ENCODE peak calls at places on chromosomes 16 and 17, in eight cellular contexts. D is cortex of kidney; M is stimulated activated CD8-positive, alpha-beta memory T cell treated with anti-CD3 and anti-CD28 coated beads, Interleukin-15, amount 100 ng/mL, for 24 hours; V is fibroblast of mammary gland; W is C1 segment of cervical spinal cord; I is AG08395; T is activated CD8-positive, alpha-beta memory T cell treated with anti-CD3 and anti-CD28 coated beads for 48 hours; Y is ascending aorta. O is an unnamed sample.

GRCh38 chr17:50627782-50628601 is 6.7 kb upstream of the ABCC3 start:
- DNase-seq in M (no peak), W (no peak), Y (no peak), T (no peak), V (no peak), D (no peak), I (no peak), O (no peak)

GRCh38 chr17:1690544-1691221 is 6.0 kb upstream of the PRPF8 start:
- DNase-seq in M (no peak), T (no peak), Y (no peak), D (no peak), V (no peak), W (no peak), I (no peak), O (no peak)

GRCh38 chr17:79045830-79046500 is 22.0 kb downstream of the C1QTNF1 start:
- DNase-seq in D (no peak), Y (peak), I (peak), V (peak), T (peak), W (peak), M (peak), O (peak)

GRCh38 chr17:35786941-35787432 is 8.5 kb downstream of the MMP28 start:
- DNase-seq in D (no peak), M (no peak), W (no peak), V (peak), Y (no peak), T (no peak), I (no peak), O (no peak)

GRCh38 chr16:3035972-3036725 is 595 bp downstream of the BICDL2 start:
- DNase-seq in V (no peak), T (no peak), I (no peak), D (no peak), M (no peak), W (no peak), Y (no peak), O (no peak)

GRCh38 chr16:88703486-88704309 is 2.5 kb downstream of the RNF166 start:
- DNase-seq in V (no peak), I (no peak), M (no peak), D (no peak), Y (no peak), T (peak), W (peak), O (peak)

GRCh38 chr16:2016407-2016922 is 3.1 kb upstream of the NPW start:
- DNase-seq in I (no peak), D (no peak), W (no peak), M (no peak), T (no peak), V (no peak), Y (no peak), O (no peak)

GRCh38 chr17:76868669-76869208 is 535 bp downstream of the MGAT5B start:
- DNase-seq in M (no peak), W (no peak), D (no peak), T (no peak), I (no peak), V (no peak), Y (no peak), O (no peak)

GRCh38 chr16:2081201-2081600 is 33.4 kb downstream of the TSC2 start:
- DNase-seq in I (no peak), W (no peak), V (no peak), D (no peak), M (no peak), Y (no peak), T (no peak), O (no peak)

GRCh38 chr16:4477966-4478365 is 1.8 kb downstream of the HMOX2 start:
- DNase-seq in M (no peak), W (no peak), Y (no peak), D (no peak), T (no peak), I (peak), V (peak), O (no peak)

GRCh38 chr16:72722552-72722951 is 325.4 kb downstream of the ZFHX3 start:
- DNase-seq in M (no peak), I (no peak), D (no peak), Y (no peak), V (no peak), W (peak), T (no peak), O (no peak)

GRCh38 chr17:43401293-43401692 is 2.5 kb downstream of the ARL4D start:
- DNase-seq in D (no peak), I (peak), M (no peak), T (no peak), V (peak), Y (peak), W (no peak), O (no peak)

GRCh38 chr16:81530296-81530721 is 85.7 kb downstream of the CMIP start:
- DNase-seq in M (no peak), W (no peak), T (no peak), I (no peak), V (no peak), Y (no peak), D (no peak), O (no peak)

GRCh38 chr17:71900830-71901229 is 220.0 kb upstream of the SOX9 start:
- DNase-seq in Y (no peak), I (no peak), W (no peak), M (no peak), T (no peak), V (peak), D (no peak), O (no peak)

GRCh38 chr16:28998837-28999236 is 14.0 kb downstream of the LAT start:
- DNase-seq in V (no peak), D (no peak), I (no peak), T (no peak), Y (no peak), M (no peak), W (no peak), O (no peak)

GRCh38 chr17:65901394-65901793 is 290.5 kb downstream of the CEP112 start:
- DNase-seq in V (no peak), D (no peak), M (no peak), T (no peak), I (no peak), W (no peak), Y (no peak), O (no peak)

GRCh38 chr16:77499373-77500285 is 64.8 kb upstream of the ADAMTS18 start:
- DNase-seq in Y (no peak), T (no peak), W (no peak), M (no peak), D (no peak), I (peak), V (peak), O (no peak)

GRCh38 chr16:49664221-49665215 is 191.4 kb downstream of the ZNF423 start:
- DNase-seq in I (peak), V (no peak), D (no peak), W (no peak), T (no peak), M (no peak), Y (no peak), O (no peak)

GRCh38 chr16:65788434-65789147 is 577.9 kb upstream of the CDH5 start:
- DNase-seq in D (no peak), W (no peak), V (no peak), M (no peak), Y (no peak), T (no peak), I (no peak), O (no peak)

GRCh38 chr17:49259663-49260010 is 29.1 kb upstream of the PHOSPHO1 start:
- DNase-seq in D (no peak), T (no peak), W (no peak), M (no peak), V (no peak), I (no peak), Y (no peak), O (no peak)